ENCODE peak calls at places on chromosomes 5 and 9, in five cellular contexts. U is H7; K is A673; Z is neural progenitor cell; P is activated T-helper 2 cell treated with anti-CD3 and anti-CD28 coated beads, Interferon-gamma antibody, Interleukin-2, Interleukin-4, amounts not matched to agents 10 μg/mL and 5 μg/mL and 100 μg/mL, durations not matched to agents 14 hours and 24 hours and 36 hours. L is an unnamed sample.
A peak's percentile ranks its signal among the peaks of the same experiment; 100 is the strongest.

GRCh38 chr9:69370430-69370829 is 45.4 kb downstream of the ENTREP1 start:
- DNase-seq in K (no peak), U (no peak), Z (no peak), P (no peak), L (no peak)

GRCh38 chr5:1763548-1763911 is 36.1 kb downstream of the MRPL36 start:
- DNase-seq in Z (peak; percentile 78), K (peak; percentile 37), U (peak; percentile 91), P (no peak), L (peak; percentile 19)

GRCh38 chr5:69451941-69452652 is 37.2 kb downstream of the MARVELD2 start:
- DNase-seq in U (no peak), P (no peak), K (no peak), Z (no peak), L (no peak)

GRCh38 chr5:146199216-146199815 is 4.1 kb upstream of the RBM27 start:
- DNase-seq in P (no peak), Z (no peak), U (no peak), K (peak; percentile 44), L (no peak)

GRCh38 chr9:98230354-98230753 is 25.1 kb downstream of the TBC1D2 start:
- DNase-seq in K (no peak), Z (no peak), P (no peak), U (peak; percentile 4), L (no peak)

GRCh38 chr9:20188616-20189212 is 399.9 kb upstream of the SLC24A2 start:
- DNase-seq in K (no peak), Z (no peak), U (no peak), P (no peak), L (no peak)

GRCh38 chr9:105890046-105890822 is 195.9 kb downstream of the TMEM38B start:
- DNase-seq in U (no peak), K (no peak), P (no peak), Z (no peak), L (no peak)

GRCh38 chr5:56656816-56657740 is 158.3 kb upstream of the MAP3K1 start:
- DNase-seq in U (no peak), P (no peak), Z (no peak), K (no peak), L (no peak)

GRCh38 chr5:39503148-39503547 is 78.4 kb upstream of the DAB2 start:
- DNase-seq in P (no peak), U (no peak), K (no peak), Z (no peak), L (no peak)

GRCh38 chr5:31965227-31965626 is 208.9 kb downstream of the GOLPH3 start:
- DNase-seq in Z (no peak), K (no peak), U (peak; percentile 47), P (no peak), L (no peak)

GRCh38 chr9:95796029-95796428 is 79.5 kb upstream of the ERCC6L2 start:
- DNase-seq in Z (no peak), K (no peak), U (no peak), P (no peak), L (no peak)

L was measured in activated T-helper 1 cell treated with anti-CD3 and anti-CD28 coated beads, Interleukin-12 subunit alpha, Interleukin-12 subunit beta, Interleukin-2, Interleukin-4 antibody, amounts not matched to agents 30 ng/mL and 10 ng/mL and 1 ng/mL, durations not matched to agents 14 hours and 24 hours and 36 hours.